ENCODE peak calls at places on chromosomes 6 and 20, in six cellular contexts. R is H1, F is HCT116, C is HepG2, V is NT2/D1, Q is K562. X is an unnamed sample.
A peak's percentile ranks its signal among the peaks of the same experiment; 100 is the strongest.

GRCh38 chr6:157198425-157199279 is 124.7 kb downstream of the TMEM242 start:
- DNase-seq in Q (no peak), V (no peak), C (no peak), F (no peak), R (no peak), X (no peak)

GRCh38 chr6:132919476-132919875 is 105.1 kb downstream of the RPS12 start:
- DNase-seq in Q (no peak), V (no peak), R (no peak), C (no peak), F (no peak), X (no peak)

GRCh38 chr6:143843689-143844405 is 709 bp downstream of the LTV1 start:
- DNase-seq in F (no peak), C (peak; percentile 13), Q (no peak), R (no peak), V (no peak), X (no peak)

GRCh38 chr6:35049346-35049745 is 91.8 kb downstream of the TCP11 start:
- DNase-seq in V (no peak), C (no peak), Q (no peak), F (no peak), R (no peak), X (no peak)

GRCh38 chr6:13457577-13457976 is 29.8 kb downstream of the GFOD1 start:
- DNase-seq in Q (no peak), R (no peak), V (no peak), F (no peak), C (no peak), X (no peak)

GRCh38 chr6:20630136-20630535 is 95.9 kb downstream of the CDKAL1 start:
- DNase-seq in F (no peak), V (peak; percentile 9), C (no peak), R (peak; percentile 43), Q (no peak), X (no peak)

GRCh38 chr6:20024979-20025378 is 187.3 kb downstream of the MBOAT1 start:
- DNase-seq in C (no peak), R (no peak), V (no peak), F (no peak), Q (no peak), X (no peak)

GRCh38 chr6:62980093-62980492 is 231.2 kb upstream of the FKBP1C start:
- DNase-seq in V (no peak), Q (no peak), R (no peak), C (no peak), F (no peak), X (no peak)

GRCh38 chr20:22465622-22466446 is 118.5 kb downstream of the FOXA2 start:
- DNase-seq in C (peak; percentile 48), Q (peak; percentile 11), V (no peak), F (no peak), R (no peak), X (no peak)

GRCh38 chr6:34301408-34301807 is 52.6 kb upstream of the SMIM29 start:
- DNase-seq in V (no peak), R (no peak), Q (no peak), F (no peak), C (no peak), X (no peak)

GRCh38 chr6:159720708-159721107 is 6.6 kb upstream of the WTAP start:
- DNase-seq in Q (peak; percentile 52), C (peak; percentile 82), V (peak; percentile 38), R (no peak), F (peak; percentile 42), X (no peak)

GRCh38 chr20:46133886-46134654 is 16.0 kb downstream of the CD40 start:
- DNase-seq in F (no peak), C (no peak), R (no peak), Q (no peak), V (no peak), X (no peak)

GRCh38 chr20:18802012-18802634 is 11.5 kb upstream of the SCP2D1 start:
- DNase-seq in Q (no peak), V (no peak), C (no peak), F (no peak), R (no peak), X (no peak)

GRCh38 chr6:142700676-142701185 is 244.2 kb downstream of the HIVEP2 start:
- DNase-seq in F (no peak), V (no peak), Q (no peak), C (no peak), R (no peak), X (no peak)

GRCh38 chr6:39102821-39103136 is 12.2 kb downstream of the SAYSD1 start:
- DNase-seq in V (no peak), Q (no peak), R (no peak), C (no peak), F (no peak), X (no peak)

GRCh38 chr6:29764422-29765196 is 41.4 kb downstream of the HLA-F start:
- DNase-seq in Q (no peak), F (no peak), C (no peak), V (no peak), R (no peak), X (no peak)

GRCh38 chr20:47359533-47360206 is 3.2 kb upstream of the ZMYND8 start:
- DNase-seq in F (no peak), Q (no peak), C (no peak), R (no peak), V (no peak), X (no peak)

GRCh38 chr6:91135406-91135805 is 548.5 kb upstream of the MAP3K7 start:
- DNase-seq in C (no peak), F (no peak), Q (no peak), V (no peak), R (no peak), X (no peak)

DNA sequence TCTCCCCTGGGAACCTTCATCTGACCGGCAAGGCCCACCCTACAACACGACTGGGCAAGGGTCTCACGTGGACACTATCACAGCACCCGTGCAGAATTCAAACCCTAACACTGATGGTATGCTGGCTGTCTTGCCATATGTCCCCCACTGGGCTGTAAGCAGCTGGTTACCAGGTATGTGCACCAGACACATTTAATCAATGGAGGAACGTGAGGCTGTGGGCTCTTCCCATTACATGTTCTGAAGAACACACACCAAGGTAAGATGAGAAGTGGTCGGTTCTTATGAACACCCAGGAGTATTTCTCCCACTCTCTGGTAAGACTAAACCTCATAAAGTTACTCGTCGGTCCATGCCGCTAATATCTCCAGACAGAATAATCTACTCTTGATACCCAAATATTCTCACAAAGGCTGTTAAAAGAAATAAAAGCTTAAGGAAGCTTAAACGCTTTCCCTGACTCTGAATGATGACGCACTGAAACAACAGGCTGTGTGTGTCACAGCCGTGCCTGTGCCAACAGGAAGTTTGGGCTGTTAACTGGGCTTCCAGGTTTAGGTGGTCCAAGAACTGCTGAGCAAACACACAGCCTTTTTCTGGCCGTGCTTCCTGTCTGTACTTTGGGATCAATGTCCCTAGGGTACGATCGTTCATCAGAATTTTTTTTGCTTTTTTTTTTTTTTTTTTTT is 75.3 kb downstream of the SLC23A2 start:
- DNase-seq in C (no peak), V (no peak), Q (no peak), F (no peak), R (no peak), X (no peak)
- TF ChIP-seq ZNF274 in C (no peak), V (no peak), Q (no peak), F (no peak), R (no peak), X (no peak)

DNA sequence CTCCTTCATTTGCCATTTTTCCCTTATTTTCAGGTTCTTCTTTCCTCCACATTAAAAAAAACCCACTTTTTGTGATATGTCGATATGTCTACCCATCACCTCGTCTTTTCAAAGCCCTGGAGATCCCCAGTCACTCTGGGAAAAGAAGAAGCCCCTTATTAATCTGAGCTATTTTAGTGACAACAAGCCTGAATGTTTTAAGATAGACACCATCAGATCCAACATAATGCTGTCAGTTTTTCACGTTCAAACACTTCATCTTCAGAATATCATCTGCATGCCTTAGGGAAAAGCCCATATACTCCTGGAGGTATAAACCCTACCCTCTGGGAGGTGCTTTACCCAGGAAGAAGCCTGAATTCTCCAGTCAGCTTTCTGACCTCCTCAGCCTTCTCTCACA is 464.0 kb upstream of the CDH4 start:
- DNase-seq in F (no peak), R (no peak), C (no peak), V (no peak), Q (no peak), X (no peak)
- TF ChIP-seq ZNF274 in F (no peak), R (no peak), C (no peak), V (no peak), Q (no peak), X (no peak)

DNA sequence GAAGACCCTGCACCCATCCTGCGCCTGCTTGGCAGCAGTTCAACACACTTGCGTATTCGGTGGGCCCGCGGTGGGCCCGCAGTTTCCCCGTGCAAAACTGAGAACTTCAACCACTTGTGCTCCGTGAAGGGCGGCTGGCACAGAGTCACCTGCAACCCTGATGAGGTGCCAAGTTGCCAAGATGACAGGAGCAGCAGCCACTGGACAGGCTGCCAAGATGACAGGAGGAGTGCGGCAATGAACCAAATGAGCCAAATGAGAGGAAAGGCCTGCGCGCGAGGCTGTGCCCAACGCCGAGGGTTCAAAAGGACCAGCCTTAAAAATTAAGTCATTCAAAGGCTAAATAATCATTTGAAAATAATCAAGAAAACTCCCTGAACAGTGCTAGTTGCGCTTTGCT is 20.1 kb downstream of the DIDO1 start:
- DNase-seq in V (no peak), F (no peak), R (no peak), Q (no peak), C (no peak), X (no peak)
- TF ChIP-seq ZNF274 in V (no peak), F (no peak), R (no peak), Q (no peak), C (no peak), X (no peak)

GRCh38 chr6:81808834-81809598 is 56.5 kb upstream of the TENT5A start:
- DNase-seq in R (no peak), C (no peak), V (no peak), F (no peak), Q (no peak), X (no peak)
- TF ChIP-seq ZNF274 in R (no peak), C (no peak), V (no peak), F (no peak), Q (no peak), X (no peak)

DNA sequence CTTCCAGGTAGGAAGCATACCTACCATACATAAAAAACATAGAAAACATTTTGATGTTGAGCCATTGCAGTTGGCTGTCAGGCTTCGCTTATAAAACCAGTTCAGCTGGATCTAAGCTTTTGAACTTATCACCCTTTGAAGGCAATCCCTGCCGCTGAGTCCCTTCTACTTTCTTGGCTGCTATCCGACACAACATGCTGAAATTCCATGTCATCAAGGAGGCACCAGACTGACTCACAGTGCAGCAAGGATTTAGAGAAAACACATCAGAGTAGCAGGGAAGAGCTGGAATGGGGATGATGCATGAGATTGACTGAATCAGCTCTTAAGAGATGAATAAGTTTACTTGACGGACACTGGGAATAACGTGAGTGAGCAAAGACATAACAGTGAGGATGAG is 135.0 kb upstream of the MAN1A1 start:
- DNase-seq in Q (no peak), C (no peak), F (peak; percentile 95), V (no peak), R (no peak), X (no peak)
- TF ChIP-seq ZNF274 in Q (no peak), C (no peak), F (no peak), V (no peak), R (no peak), X (no peak)

X was measured in GM12878.